ENCODE peak calls at places on chromosomes 1 and 21, in six cellular contexts. One of them, this sample, is unnamed.

GRCh38 chr1:228884615-228885566 is 149.6 kb downstream of the RHOU start:
- DNase-seq in foreskin fibroblast: no peak
- DNase-seq in psoas muscle: no peak
- DNase-seq in cardiac muscle cell: no peak
- DNase-seq in fibroblast of pulmonary artery: peak
- DNase-seq in fibroblast of lung: no peak
- DNase-seq in this sample: peak

GRCh38 chr1:111603979-111604378 is 15.6 kb upstream of the RAP1A start:
- DNase-seq in foreskin fibroblast: no peak
- DNase-seq in psoas muscle: no peak
- DNase-seq in cardiac muscle cell: peak
- DNase-seq in fibroblast of pulmonary artery: no peak
- DNase-seq in fibroblast of lung: no peak
- DNase-seq in this sample: no peak

GRCh38 chr1:222387020-222387816 is 160.7 kb downstream of the HHIPL2 start:
- DNase-seq in foreskin fibroblast: no peak
- DNase-seq in psoas muscle: no peak
- DNase-seq in cardiac muscle cell: peak
- DNase-seq in fibroblast of pulmonary artery: no peak
- DNase-seq in fibroblast of lung: no peak
- DNase-seq in this sample: no peak

GRCh38 chr1:34970829-34971228 is 14.3 kb downstream of the TMEM35B start:
- DNase-seq in foreskin fibroblast: no peak
- DNase-seq in psoas muscle: no peak
- DNase-seq in cardiac muscle cell: no peak
- DNase-seq in fibroblast of pulmonary artery: no peak
- DNase-seq in fibroblast of lung: no peak
- DNase-seq in this sample: no peak

GRCh38 chr1:209983953-209984352 is 45.9 kb downstream of the SYT14 start:
- DNase-seq in foreskin fibroblast: no peak
- DNase-seq in psoas muscle: no peak
- DNase-seq in cardiac muscle cell: no peak
- DNase-seq in fibroblast of pulmonary artery: no peak
- DNase-seq in fibroblast of lung: no peak
- DNase-seq in this sample: no peak

GRCh38 chr1:237910834-237911233 is 20.1 kb upstream of the ZP4 start:
- DNase-seq in foreskin fibroblast: no peak
- DNase-seq in psoas muscle: no peak
- DNase-seq in cardiac muscle cell: no peak
- DNase-seq in fibroblast of pulmonary artery: no peak
- DNase-seq in fibroblast of lung: no peak
- DNase-seq in this sample: no peak

GRCh38 chr21:45161039-45161945 is 86.9 kb downstream of the ADARB1 start:
- DNase-seq in foreskin fibroblast: no peak
- DNase-seq in psoas muscle: no peak
- DNase-seq in cardiac muscle cell: peak
- DNase-seq in fibroblast of pulmonary artery: no peak
- DNase-seq in fibroblast of lung: no peak
- DNase-seq in this sample: no peak

GRCh38 chr1:27416387-27417111 is 24.1 kb downstream of the GPR3 start:
- DNase-seq in foreskin fibroblast: peak
- DNase-seq in psoas muscle: no peak
- DNase-seq in cardiac muscle cell: peak
- DNase-seq in fibroblast of pulmonary artery: peak
- DNase-seq in fibroblast of lung: peak
- DNase-seq in this sample: peak

GRCh38 chr21:41360072-41360821 is 1.6 kb upstream of the MX2 start:
- DNase-seq in foreskin fibroblast: peak
- DNase-seq in psoas muscle: peak
- DNase-seq in cardiac muscle cell: peak
- DNase-seq in fibroblast of pulmonary artery: peak
- DNase-seq in fibroblast of lung: peak
- DNase-seq in this sample: peak

GRCh38 chr1:156912861-156913808 is 7.3 kb upstream of the LRRC71 start:
- DNase-seq in foreskin fibroblast: no peak
- DNase-seq in psoas muscle: no peak
- DNase-seq in cardiac muscle cell: no peak
- DNase-seq in fibroblast of pulmonary artery: no peak
- DNase-seq in fibroblast of lung: no peak
- DNase-seq in this sample: no peak

GRCh38 chr21:16423921-16424320 is 694.1 kb downstream of the USP25 start:
- DNase-seq in foreskin fibroblast: no peak
- DNase-seq in psoas muscle: no peak
- DNase-seq in cardiac muscle cell: no peak
- DNase-seq in fibroblast of pulmonary artery: no peak
- DNase-seq in fibroblast of lung: no peak
- DNase-seq in this sample: no peak

GRCh38 chr1:113088972-113089371 is 16.0 kb downstream of the LRIG2 start:
- DNase-seq in foreskin fibroblast: no peak
- DNase-seq in psoas muscle: no peak
- DNase-seq in cardiac muscle cell: no peak
- DNase-seq in fibroblast of pulmonary artery: peak
- DNase-seq in fibroblast of lung: no peak
- DNase-seq in this sample: no peak

GRCh38 chr1:152623203-152623844 is 421 bp upstream of the LCE3A start:
- DNase-seq in foreskin fibroblast: no peak
- DNase-seq in psoas muscle: no peak
- DNase-seq in cardiac muscle cell: no peak
- DNase-seq in fibroblast of pulmonary artery: no peak
- DNase-seq in fibroblast of lung: no peak
- DNase-seq in this sample: no peak

GRCh38 chr1:227901239-227901905 is 46.4 kb downstream of the WNT9A start:
- DNase-seq in foreskin fibroblast: no peak
- DNase-seq in psoas muscle: peak
- DNase-seq in cardiac muscle cell: no peak
- DNase-seq in fibroblast of pulmonary artery: no peak
- DNase-seq in fibroblast of lung: no peak
- DNase-seq in this sample: no peak

GRCh38 chr21:37668462-37669239 is 247.6 kb downstream of the KCNJ6 start:
- DNase-seq in foreskin fibroblast: no peak
- DNase-seq in psoas muscle: no peak
- DNase-seq in cardiac muscle cell: no peak
- DNase-seq in fibroblast of pulmonary artery: no peak
- DNase-seq in fibroblast of lung: no peak
- DNase-seq in this sample: no peak

GRCh38 chr1:32539584-32540571 is 651 bp downstream of the ZBTB8A start:
- DNase-seq in foreskin fibroblast: peak
- DNase-seq in psoas muscle: peak
- DNase-seq in cardiac muscle cell: peak
- DNase-seq in fibroblast of pulmonary artery: peak
- DNase-seq in fibroblast of lung: peak
- DNase-seq in this sample: peak
- TF ChIP-seq CTCF in foreskin fibroblast: no peak
- TF ChIP-seq CTCF in psoas muscle: peak
- TF ChIP-seq CTCF in cardiac muscle cell: no peak
- TF ChIP-seq CTCF in fibroblast of pulmonary artery: no peak
- TF ChIP-seq CTCF in fibroblast of lung: no peak
- TF ChIP-seq CTCF in this sample: no peak

DNA sequence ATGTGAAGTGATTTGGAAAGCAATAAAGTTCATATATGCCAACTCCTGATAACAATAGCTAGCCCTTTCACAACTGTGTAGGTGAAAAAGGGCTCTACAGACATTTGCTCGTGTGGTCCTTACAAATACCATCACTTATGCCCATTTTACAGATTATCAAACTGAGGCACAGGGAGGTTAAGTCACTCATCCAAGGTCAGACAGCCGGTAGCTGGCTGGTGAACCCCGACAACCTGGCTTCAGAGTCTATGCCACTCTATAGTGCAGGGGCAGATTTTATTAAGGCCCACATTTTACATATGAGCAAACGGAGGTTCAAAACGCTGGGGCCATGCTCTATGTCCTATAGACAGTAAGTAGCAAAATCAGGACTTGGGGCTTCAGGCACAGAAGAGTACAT is 280.5 kb downstream of the RRAGC start:
- DNase-seq in foreskin fibroblast: no peak
- DNase-seq in psoas muscle: no peak
- DNase-seq in cardiac muscle cell: no peak
- DNase-seq in fibroblast of pulmonary artery: no peak
- DNase-seq in fibroblast of lung: no peak
- DNase-seq in this sample: no peak
- H3K4me3 ChIP-seq in foreskin fibroblast: no peak
- H3K4me3 ChIP-seq in psoas muscle: no peak
- H3K4me3 ChIP-seq in cardiac muscle cell: peak
- H3K4me3 ChIP-seq in fibroblast of pulmonary artery: no peak
- H3K4me3 ChIP-seq in fibroblast of lung: no peak
- H3K4me3 ChIP-seq in this sample: no peak

DNA sequence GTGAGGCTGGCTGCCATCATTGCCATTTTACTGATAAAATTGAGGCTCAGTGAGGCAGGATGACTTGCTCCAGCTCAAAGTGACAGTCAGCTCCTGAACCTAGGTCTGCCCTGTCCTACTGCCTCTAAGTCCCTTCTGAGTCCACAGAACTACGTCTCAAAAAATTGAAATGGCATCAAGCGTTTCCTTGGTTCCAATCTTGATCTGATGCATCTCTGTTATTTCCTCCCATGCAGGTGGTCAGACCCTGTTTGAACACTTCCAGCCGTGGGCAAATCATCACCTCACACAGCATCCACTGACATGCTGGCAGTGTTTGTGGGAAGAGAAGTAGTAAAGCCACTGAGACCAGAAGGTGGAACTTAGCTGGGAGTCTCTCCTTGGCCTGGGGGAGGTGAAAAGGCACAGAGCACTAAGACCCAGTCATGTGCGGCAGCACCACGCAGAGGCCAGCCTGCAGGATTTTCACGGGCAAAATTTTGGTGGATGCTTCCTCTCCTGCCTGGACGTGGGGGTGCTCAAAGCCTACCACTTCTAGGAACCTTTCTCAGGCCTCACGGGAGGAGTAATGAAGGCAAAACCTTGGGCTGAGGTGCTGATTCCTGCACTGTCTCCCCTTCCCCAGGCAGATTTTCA is 7.8 kb upstream of the CPLANE2 start:
- DNase-seq in foreskin fibroblast: no peak
- DNase-seq in psoas muscle: no peak
- DNase-seq in cardiac muscle cell: no peak
- DNase-seq in fibroblast of pulmonary artery: no peak
- DNase-seq in fibroblast of lung: no peak
- DNase-seq in this sample: no peak
- TF ChIP-seq CTCF in foreskin fibroblast: no peak
- TF ChIP-seq CTCF in psoas muscle: no peak
- TF ChIP-seq CTCF in cardiac muscle cell: no peak
- TF ChIP-seq CTCF in fibroblast of pulmonary artery: no peak
- TF ChIP-seq CTCF in fibroblast of lung: no peak
- TF ChIP-seq CTCF in this sample: no peak

GRCh38 chr1:88466899-88467580 is 217.0 kb upstream of the PKN2 start:
- DNase-seq in foreskin fibroblast: no peak
- DNase-seq in psoas muscle: no peak
- DNase-seq in cardiac muscle cell: no peak
- DNase-seq in fibroblast of pulmonary artery: no peak
- DNase-seq in fibroblast of lung: no peak
- DNase-seq in this sample: no peak

GRCh38 chr1:88462481-88463261 is 221.4 kb upstream of the PKN2 start:
- DNase-seq in foreskin fibroblast: peak
- DNase-seq in psoas muscle: peak
- DNase-seq in cardiac muscle cell: peak
- DNase-seq in fibroblast of pulmonary artery: peak
- DNase-seq in fibroblast of lung: peak
- DNase-seq in this sample: peak

GRCh38 chr1:88463401-88463800 is 220.7 kb upstream of the PKN2 start:
- DNase-seq in foreskin fibroblast: no peak
- DNase-seq in psoas muscle: no peak
- DNase-seq in cardiac muscle cell: no peak
- DNase-seq in fibroblast of pulmonary artery: no peak
- DNase-seq in fibroblast of lung: peak
- DNase-seq in this sample: no peak
- H3K4me3 ChIP-seq in foreskin fibroblast: peak
- H3K4me3 ChIP-seq in psoas muscle: no peak
- H3K4me3 ChIP-seq in cardiac muscle cell: no peak
- H3K4me3 ChIP-seq in fibroblast of pulmonary artery: no peak
- H3K4me3 ChIP-seq in fibroblast of lung: no peak
- H3K4me3 ChIP-seq in this sample: no peak

This sample was measured in fibroblast of villous mesenchyme.